ENCODE peak calls at places on chromosomes 11 and 22, in ten cellular contexts. One of them, this sample, is unnamed.
A peak's percentile ranks its signal among the peaks of the same experiment; 100 is the strongest.

GRCh38 chr22:19932367-19933206 is 9.0 kb upstream of the COMT start:
- DNase-seq in colonic mucosa: no peak
- DNase-seq in OCI-LY7: no peak
- DNase-seq in IMR-90: no peak
- DNase-seq in iPS DF 6.9: no peak
- DNase-seq in left ventricle myocardium inferior: no peak
- DNase-seq in right atrium auricular region: no peak
- DNase-seq in mucosa of descending colon: no peak
- DNase-seq in CD4-positive, alpha-beta T cell: no peak
- DNase-seq in cardiac muscle cell: no peak
- DNase-seq in this sample: no peak

GRCh38 chr22:30337461-30337778 is 10.7 kb upstream of the TBC1D10A start:
- DNase-seq in colonic mucosa: no peak
- DNase-seq in OCI-LY7: no peak
- DNase-seq in IMR-90: no peak
- DNase-seq in iPS DF 6.9: no peak
- DNase-seq in left ventricle myocardium inferior: no peak
- DNase-seq in right atrium auricular region: no peak
- DNase-seq in mucosa of descending colon: no peak
- DNase-seq in CD4-positive, alpha-beta T cell: no peak
- DNase-seq in cardiac muscle cell: no peak
- DNase-seq in this sample: no peak

GRCh38 chr11:45087301-45087700 is 59.1 kb upstream of the PRDM11 start:
- DNase-seq in colonic mucosa: no peak
- DNase-seq in OCI-LY7: peak; percentile 29
- DNase-seq in IMR-90: peak; percentile 60
- DNase-seq in iPS DF 6.9: no peak
- DNase-seq in left ventricle myocardium inferior: no peak
- DNase-seq in right atrium auricular region: no peak
- DNase-seq in mucosa of descending colon: no peak
- DNase-seq in CD4-positive, alpha-beta T cell: no peak
- DNase-seq in cardiac muscle cell: no peak
- DNase-seq in this sample: no peak

GRCh38 chr22:41513391-41513790 is 30.9 kb downstream of the POLR3H start:
- DNase-seq in colonic mucosa: no peak
- DNase-seq in OCI-LY7: no peak
- DNase-seq in IMR-90: no peak
- DNase-seq in iPS DF 6.9: no peak
- DNase-seq in left ventricle myocardium inferior: no peak
- DNase-seq in right atrium auricular region: no peak
- DNase-seq in mucosa of descending colon: no peak
- DNase-seq in CD4-positive, alpha-beta T cell: no peak
- DNase-seq in cardiac muscle cell: no peak
- DNase-seq in this sample: no peak

GRCh38 chr11:44793350-44794090 is 66.8 kb downstream of the TSPAN18 start:
- DNase-seq in colonic mucosa: no peak
- DNase-seq in OCI-LY7: no peak
- DNase-seq in IMR-90: peak; percentile 57
- DNase-seq in iPS DF 6.9: no peak
- DNase-seq in left ventricle myocardium inferior: no peak
- DNase-seq in right atrium auricular region: no peak
- DNase-seq in mucosa of descending colon: no peak
- DNase-seq in CD4-positive, alpha-beta T cell: no peak
- DNase-seq in cardiac muscle cell: peak; percentile 60
- DNase-seq in this sample: no peak

GRCh38 chr11:118033443-118033842 is 43.4 kb upstream of the TMPRSS4 start:
- DNase-seq in colonic mucosa: no peak
- DNase-seq in OCI-LY7: no peak
- DNase-seq in IMR-90: no peak
- DNase-seq in iPS DF 6.9: no peak
- DNase-seq in left ventricle myocardium inferior: no peak
- DNase-seq in right atrium auricular region: no peak
- DNase-seq in mucosa of descending colon: no peak
- DNase-seq in CD4-positive, alpha-beta T cell: no peak
- DNase-seq in cardiac muscle cell: no peak
- DNase-seq in this sample: no peak

GRCh38 chr11:130775306-130776043 is 140.8 kb downstream of the SNX19 start:
- DNase-seq in colonic mucosa: no peak
- DNase-seq in OCI-LY7: no peak
- DNase-seq in IMR-90: peak; percentile 70
- DNase-seq in iPS DF 6.9: no peak
- DNase-seq in left ventricle myocardium inferior: no peak
- DNase-seq in right atrium auricular region: no peak
- DNase-seq in mucosa of descending colon: no peak
- DNase-seq in CD4-positive, alpha-beta T cell: no peak
- DNase-seq in cardiac muscle cell: no peak
- DNase-seq in this sample: no peak

GRCh38 chr11:26753738-26754504 is 32.1 kb upstream of the SLC5A12 start:
- DNase-seq in colonic mucosa: peak; percentile 39
- DNase-seq in OCI-LY7: peak; percentile 75
- DNase-seq in IMR-90: peak; percentile 74
- DNase-seq in iPS DF 6.9: peak; percentile 18
- DNase-seq in left ventricle myocardium inferior: no peak
- DNase-seq in right atrium auricular region: no peak
- DNase-seq in mucosa of descending colon: peak; percentile 70
- DNase-seq in CD4-positive, alpha-beta T cell: no peak
- DNase-seq in cardiac muscle cell: peak; percentile 79
- DNase-seq in this sample: no peak

GRCh38 chr11:6201486-6201885 is 2.5 kb downstream of the OR52W1 start:
- DNase-seq in colonic mucosa: no peak
- DNase-seq in OCI-LY7: no peak
- DNase-seq in IMR-90: peak; percentile 25
- DNase-seq in iPS DF 6.9: no peak
- DNase-seq in left ventricle myocardium inferior: no peak
- DNase-seq in right atrium auricular region: no peak
- DNase-seq in mucosa of descending colon: no peak
- DNase-seq in CD4-positive, alpha-beta T cell: no peak
- DNase-seq in cardiac muscle cell: no peak
- DNase-seq in this sample: no peak

GRCh38 chr11:124086447-124086846 is 28.8 kb upstream of the VWA5A start:
- DNase-seq in colonic mucosa: no peak
- DNase-seq in OCI-LY7: no peak
- DNase-seq in IMR-90: no peak
- DNase-seq in iPS DF 6.9: no peak
- DNase-seq in left ventricle myocardium inferior: no peak
- DNase-seq in right atrium auricular region: no peak
- DNase-seq in mucosa of descending colon: no peak
- DNase-seq in CD4-positive, alpha-beta T cell: no peak
- DNase-seq in cardiac muscle cell: peak; percentile 34
- DNase-seq in this sample: no peak

GRCh38 chr22:47439643-47440265 is 677.3 kb downstream of the TBC1D22A start:
- DNase-seq in colonic mucosa: peak; percentile 5
- DNase-seq in OCI-LY7: no peak
- DNase-seq in IMR-90: no peak
- DNase-seq in iPS DF 6.9: no peak
- DNase-seq in left ventricle myocardium inferior: no peak
- DNase-seq in right atrium auricular region: no peak
- DNase-seq in mucosa of descending colon: no peak
- DNase-seq in CD4-positive, alpha-beta T cell: no peak
- DNase-seq in cardiac muscle cell: no peak
- DNase-seq in this sample: no peak
- H3K9me3 ChIP-seq in colonic mucosa: no peaks in the 10 kb centered on the region
- H3K9me3 ChIP-seq in OCI-LY7: no peaks in the 10 kb centered on the region
- H3K9me3 ChIP-seq in IMR-90: peaks cover 39% of the 10 kb centered on the region
- H3K9me3 ChIP-seq in iPS DF 6.9: peaks cover 26% of the 10 kb centered on the region
- H3K9me3 ChIP-seq in left ventricle myocardium inferior: peaks cover 57% of the 10 kb centered on the region
- H3K9me3 ChIP-seq in right atrium auricular region: no peaks in the 10 kb centered on the region
- H3K9me3 ChIP-seq in mucosa of descending colon: no peaks in the 10 kb centered on the region
- H3K9me3 ChIP-seq in CD4-positive, alpha-beta T cell: peaks cover 6% of the 10 kb centered on the region
- H3K9me3 ChIP-seq in cardiac muscle cell: no peaks in the 10 kb centered on the region
- H3K9me3 ChIP-seq in this sample: no peaks in the 10 kb centered on the region

GRCh38 chr11:50298182-50298988 is 265.7 kb downstream of the OR4C45 start:
- DNase-seq in colonic mucosa: no peak
- DNase-seq in OCI-LY7: no peak
- DNase-seq in IMR-90: no peak
- DNase-seq in iPS DF 6.9: no peak
- DNase-seq in left ventricle myocardium inferior: peak; percentile 21
- DNase-seq in right atrium auricular region: no peak
- DNase-seq in mucosa of descending colon: no peak
- DNase-seq in CD4-positive, alpha-beta T cell: no peak
- DNase-seq in cardiac muscle cell: no peak
- DNase-seq in this sample: no peak
- H3K9me3 ChIP-seq in colonic mucosa: no peaks in the 10 kb centered on the region
- H3K9me3 ChIP-seq in OCI-LY7: no peaks in the 10 kb centered on the region
- H3K9me3 ChIP-seq in IMR-90: peaks cover 22% of the 10 kb centered on the region
- H3K9me3 ChIP-seq in iPS DF 6.9: peaks cover 7% of the 10 kb centered on the region
- H3K9me3 ChIP-seq in left ventricle myocardium inferior: peaks cover 25% of the 10 kb centered on the region
- H3K9me3 ChIP-seq in right atrium auricular region: no peaks in the 10 kb centered on the region
- H3K9me3 ChIP-seq in mucosa of descending colon: peaks cover 68% of the 10 kb centered on the region
- H3K9me3 ChIP-seq in CD4-positive, alpha-beta T cell: no peaks in the 10 kb centered on the region
- H3K9me3 ChIP-seq in cardiac muscle cell: no peaks in the 10 kb centered on the region
- H3K9me3 ChIP-seq in this sample: no peaks in the 10 kb centered on the region

GRCh38 chr11:1415631-1416030 is 25.9 kb downstream of the BRSK2 start:
- DNase-seq in colonic mucosa: no peak
- DNase-seq in OCI-LY7: no peak
- DNase-seq in IMR-90: no peak
- DNase-seq in iPS DF 6.9: no peak
- DNase-seq in left ventricle myocardium inferior: no peak
- DNase-seq in right atrium auricular region: no peak
- DNase-seq in mucosa of descending colon: no peak
- DNase-seq in CD4-positive, alpha-beta T cell: no peak
- DNase-seq in cardiac muscle cell: no peak
- DNase-seq in this sample: no peak
- H3K9me3 ChIP-seq in colonic mucosa: no peaks in the 10 kb centered on the region
- H3K9me3 ChIP-seq in OCI-LY7: peaks cover 28% of the 10 kb centered on the region
- H3K9me3 ChIP-seq in IMR-90: peaks cover 31% of the 10 kb centered on the region
- H3K9me3 ChIP-seq in iPS DF 6.9: peaks cover 15% of the 10 kb centered on the region
- H3K9me3 ChIP-seq in left ventricle myocardium inferior: peaks cover 49% of the 10 kb centered on the region
- H3K9me3 ChIP-seq in right atrium auricular region: peaks cover 15% of the 10 kb centered on the region
- H3K9me3 ChIP-seq in mucosa of descending colon: peaks cover 24% of the 10 kb centered on the region
- H3K9me3 ChIP-seq in CD4-positive, alpha-beta T cell: peaks cover 40% of the 10 kb centered on the region
- H3K9me3 ChIP-seq in cardiac muscle cell: no peaks in the 10 kb centered on the region
- H3K9me3 ChIP-seq in this sample: peaks cover 2% of the 10 kb centered on the region

DNA sequence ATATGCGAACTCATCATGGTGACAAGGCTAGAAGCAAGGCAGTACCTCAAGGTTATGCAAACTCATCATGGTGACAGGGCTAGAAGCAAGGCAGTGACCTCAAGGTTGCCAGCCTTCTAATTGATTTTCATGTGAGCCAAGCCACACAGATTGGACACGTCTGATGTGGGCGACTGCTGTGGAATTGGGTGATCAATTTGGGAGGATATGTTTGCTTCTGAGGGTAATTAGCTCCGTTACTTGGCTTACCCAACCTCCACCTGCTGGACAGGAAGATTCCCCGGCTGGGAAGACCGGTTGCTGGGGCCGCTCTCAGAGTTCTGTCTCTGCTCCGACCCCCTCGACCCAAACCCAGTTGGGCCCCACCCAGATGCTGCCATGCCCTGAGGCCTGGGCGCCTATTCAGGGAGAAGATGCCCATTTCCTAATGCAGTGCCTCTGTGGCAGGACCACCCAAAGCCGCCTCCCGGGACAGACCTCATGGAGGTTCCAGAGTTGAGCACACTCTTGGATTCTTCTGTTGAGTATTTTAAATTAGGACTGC is 69.9 kb upstream of the SHANK2 start:
- DNase-seq in colonic mucosa: no peak
- DNase-seq in OCI-LY7: no peak
- DNase-seq in IMR-90: no peak
- DNase-seq in iPS DF 6.9: no peak
- DNase-seq in left ventricle myocardium inferior: no peak
- DNase-seq in right atrium auricular region: no peak
- DNase-seq in mucosa of descending colon: no peak
- DNase-seq in CD4-positive, alpha-beta T cell: no peak
- DNase-seq in cardiac muscle cell: no peak
- DNase-seq in this sample: no peak
- H3K9me3 ChIP-seq in colonic mucosa: no peaks in the 10 kb centered on the region
- H3K9me3 ChIP-seq in OCI-LY7: peaks cover 9% of the 10 kb centered on the region
- H3K9me3 ChIP-seq in IMR-90: peaks cover 17% of the 10 kb centered on the region
- H3K9me3 ChIP-seq in iPS DF 6.9: no peaks in the 10 kb centered on the region
- H3K9me3 ChIP-seq in left ventricle myocardium inferior: peaks cover 32% of the 10 kb centered on the region
- H3K9me3 ChIP-seq in right atrium auricular region: no peaks in the 10 kb centered on the region
- H3K9me3 ChIP-seq in mucosa of descending colon: peaks cover 6% of the 10 kb centered on the region
- H3K9me3 ChIP-seq in CD4-positive, alpha-beta T cell: peaks cover 4% of the 10 kb centered on the region
- H3K9me3 ChIP-seq in cardiac muscle cell: no peaks in the 10 kb centered on the region
- H3K9me3 ChIP-seq in this sample: no peaks in the 10 kb centered on the region

GRCh38 chr11:91394718-91395414 is 829.8 kb upstream of the FAT3 start:
- DNase-seq in colonic mucosa: no peak
- DNase-seq in OCI-LY7: no peak
- DNase-seq in IMR-90: no peak
- DNase-seq in iPS DF 6.9: no peak
- DNase-seq in left ventricle myocardium inferior: no peak
- DNase-seq in right atrium auricular region: no peak
- DNase-seq in mucosa of descending colon: no peak
- DNase-seq in CD4-positive, alpha-beta T cell: no peak
- DNase-seq in cardiac muscle cell: no peak
- DNase-seq in this sample: no peak
- H3K9me3 ChIP-seq in colonic mucosa: no peaks in the 10 kb centered on the region
- H3K9me3 ChIP-seq in OCI-LY7: no peaks in the 10 kb centered on the region
- H3K9me3 ChIP-seq in IMR-90: no peaks in the 10 kb centered on the region
- H3K9me3 ChIP-seq in iPS DF 6.9: no peaks in the 10 kb centered on the region
- H3K9me3 ChIP-seq in left ventricle myocardium inferior: no peaks in the 10 kb centered on the region
- H3K9me3 ChIP-seq in right atrium auricular region: no peaks in the 10 kb centered on the region
- H3K9me3 ChIP-seq in mucosa of descending colon: peaks cover 2% of the 10 kb centered on the region
- H3K9me3 ChIP-seq in CD4-positive, alpha-beta T cell: no peaks in the 10 kb centered on the region
- H3K9me3 ChIP-seq in cardiac muscle cell: no peaks in the 10 kb centered on the region
- H3K9me3 ChIP-seq in this sample: no peaks in the 10 kb centered on the region

This sample was measured in T-helper 17 cell.